ENCODE peak calls at places on chromosomes 2 and 18, in nine cellular contexts. F is GM10248; S is GM03348; B is CD8-positive, alpha-beta memory T cell; N is substantia nigra; I is NCI-H2029; K is mesothelial cell of epicardium; V is anterior cingulate cortex; R is myocyte. J is an unnamed sample.

GRCh38 chr2:164843346-164843841 is 1.8 kb upstream of the COBLL1 start:
- DNase-seq in I (no peak), R (no peak), N (no peak), B (no peak), S (peak; percentile 27), F (no peak), K (no peak), V (no peak), J (no peak)

GRCh38 chr2:195407782-195408181 is 249.2 kb upstream of the SLC39A10 start:
- DNase-seq in N (no peak), R (peak; percentile 23), F (no peak), K (no peak), B (no peak), I (no peak), V (no peak), S (peak; percentile 15), J (no peak)

GRCh38 chr2:145460151-145460550 is 940.2 kb upstream of the ZEB2 start:
- DNase-seq in V (no peak), N (no peak), R (peak; percentile 30), K (no peak), I (no peak), B (no peak), F (no peak), S (peak; percentile 2), J (no peak)

GRCh38 chr2:53424902-53425301 is 342.7 kb upstream of the CHAC2 start:
- DNase-seq in B (no peak), R (no peak), K (no peak), F (peak; percentile 16), N (no peak), S (no peak), V (no peak), I (no peak), J (no peak)

GRCh38 chr2:219549619-219550018 is 5.8 kb downstream of the TMEM198 start:
- DNase-seq in V (no peak), I (no peak), N (no peak), B (no peak), S (no peak), R (no peak), K (no peak), F (no peak), J (no peak)

GRCh38 chr18:12377556-12378553 is 828 bp upstream of the AFG3L2 start:
- DNase-seq in N (no peak), F (no peak), R (no peak), B (no peak), K (no peak), V (no peak), S (no peak), I (no peak), J (no peak)

GRCh38 chr2:217775920-217776503 is 226.8 kb downstream of the TNS1 start:
- DNase-seq in F (no peak), I (no peak), S (no peak), B (no peak), V (no peak), K (no peak), N (no peak), R (no peak), J (peak; percentile 5)

GRCh38 chr2:54760310-54760709 is 36.8 kb downstream of the EML6 start:
- DNase-seq in R (no peak), N (no peak), F (no peak), S (no peak), K (no peak), V (no peak), I (no peak), B (no peak), J (no peak)

GRCh38 chr18:33914399-33914798 is 310.3 kb downstream of the NOL4 start:
- DNase-seq in S (no peak), K (no peak), V (no peak), I (no peak), B (no peak), N (no peak), F (no peak), R (no peak), J (no peak)